ENCODE peak calls at places on chromosome 12, in six cellular contexts. E is head of caudate nucleus; Q is GOT3; F is NCI-H510A treated with DMSO at 0.1 percent for 48 hours; H is CD8-positive, alpha-beta memory T cell; X is stimulated activated CD4-positive, alpha-beta T cell treated with anti-CD3 and anti-CD28 coated beads, Interleukin-2, amount 100 ng/mL, for 4 hours. N is an unnamed sample.

GRCh38 chr12:46948936-46949555 is 123.2 kb upstream of the SLC38A4 start:
- DNase-seq in X (no peak), E (no peak), F (no peak), Q (no peak), H (no peak), N (no peak)

GRCh38 chr12:92452763-92453162 is 250.0 kb upstream of the PLEKHG7 start:
- DNase-seq in F (no peak), H (no peak), X (no peak), E (no peak), Q (no peak), N (no peak)

GRCh38 chr12:120012067-120012621 is 23.1 kb downstream of the BICDL1 start:
- DNase-seq in X (peak), F (no peak), E (peak), Q (peak), H (peak), N (no peak)

GRCh38 chr12:90275088-90275487 is 566.5 kb upstream of the ATP2B1 start:
- DNase-seq in F (no peak), E (no peak), Q (no peak), H (no peak), X (no peak), N (no peak)

GRCh38 chr12:11067514-11067913 is 5.4 kb upstream of the TAS2R46 start:
- DNase-seq in F (no peak), Q (no peak), E (no peak), H (no peak), X (no peak), N (no peak)

GRCh38 chr12:11508699-11509098 is 113.3 kb upstream of the PRB2 start:
- DNase-seq in H (no peak), X (no peak), E (no peak), Q (no peak), F (no peak), N (no peak)

GRCh38 chr12:95100264-95101190 is 27.1 kb upstream of the NR2C1 start:
- DNase-seq in X (no peak), F (no peak), E (no peak), H (no peak), Q (no peak), N (no peak)

GRCh38 chr12:23128462-23128861 is 503.5 kb downstream of the ETNK1 start:
- DNase-seq in F (no peak), X (no peak), E (no peak), H (no peak), Q (no peak), N (no peak)

GRCh38 chr12:59007620-59008019 is 87.3 kb upstream of the LRIG3 start:
- DNase-seq in H (no peak), F (no peak), E (no peak), Q (no peak), X (no peak), N (no peak)

GRCh38 chr12:77847665-77848431 is 17.2 kb downstream of the NAV3 start:
- DNase-seq in E (no peak), Q (no peak), F (peak), X (no peak), H (no peak), N (no peak)

GRCh38 chr12:109604902-109605536 is 31.4 kb downstream of the MVK start:
- DNase-seq in E (no peak), H (no peak), F (no peak), Q (no peak), X (no peak), N (no peak)

GRCh38 chr12:124053855-124054254 is 80.8 kb downstream of the ZNF664 start:
- DNase-seq in Q (no peak), F (peak), X (no peak), E (peak), H (no peak), N (no peak)

GRCh38 chr12:113861708-113862312 is 104.3 kb downstream of the RBM19 start:
- DNase-seq in H (no peak), F (no peak), Q (no peak), E (no peak), X (no peak), N (no peak)

GRCh38 chr12:92977326-92977725 is 48.2 kb upstream of the EEA1 start:
- DNase-seq in H (peak), Q (no peak), E (no peak), X (no peak), F (no peak), N (no peak)

GRCh38 chr12:55515696-55516095 is 23.5 kb downstream of the OR6C68 start:
- DNase-seq in Q (no peak), H (no peak), F (no peak), E (no peak), X (no peak), N (no peak)

GRCh38 chr12:110316861-110317260 is 35.8 kb downstream of the ATP2A2 start:
- DNase-seq in E (no peak), F (no peak), X (no peak), Q (no peak), H (no peak), N (no peak)

GRCh38 chr12:68227356-68227755 is 1.7 kb upstream of the IL26 start:
- DNase-seq in F (no peak), H (no peak), X (no peak), E (no peak), Q (no peak), N (no peak)

GRCh38 chr12:124501080-124501642 is 66.3 kb downstream of the NCOR2 start:
- DNase-seq in X (no peak), F (no peak), Q (no peak), E (no peak), H (no peak), N (no peak)

N was measured in thoracic aorta.